ENCODE peak calls at places on chromosomes 1 and 21, in nine cellular contexts. W is H1; I is stimulated activated CD4-positive, alpha-beta T cell treated with anti-CD3 and anti-CD28 coated beads, TNF-alpha, amount 100 ng/mL, for 4 hours; Y is effector memory CD8-positive, alpha-beta T cell; A is amniotic stem cell; V is NCI-H2081; S is activated CD4-positive, alpha-beta T cell treated with anti-CD3 and anti-CD28 coated beads for 24 hours; J is endothelial cell of umbilical vein; M is MM.1S. T is an unnamed sample.

GRCh38 chr1:179034720-179035119 is 9.0 kb downstream of the FAM20B start:
- DNase-seq in S (no peak), M (peak; percentile 34), A (peak; percentile 39), Y (no peak), I (no peak), V (no peak), W (no peak), J (peak; percentile 29), T (no peak)

GRCh38 chr1:94926365-94926914 is 470 bp downstream of the CNN3 start:
- DNase-seq in Y (peak; percentile 1), V (peak; percentile 58), W (no peak), M (no peak), J (peak; percentile 73), I (peak; percentile 1), A (no peak), S (no peak), T (no peak)

GRCh38 chr21:46193829-46194373 is 9.6 kb upstream of the SPATC1L start:
- DNase-seq in W (no peak), I (no peak), V (no peak), M (no peak), J (no peak), S (no peak), A (no peak), Y (no peak), T (no peak)

GRCh38 chr1:46555081-46555432 is 3.6 kb upstream of the KNCN start:
- DNase-seq in I (no peak), S (no peak), V (no peak), W (no peak), Y (no peak), J (no peak), M (no peak), A (no peak), T (no peak)

GRCh38 chr1:202251424-202252256 is 58.0 kb downstream of the LGR6 start:
- DNase-seq in I (no peak), Y (no peak), J (no peak), A (no peak), V (no peak), W (no peak), M (no peak), S (no peak), T (no peak)

GRCh38 chr1:19640363-19641316 is 3.5 kb upstream of the NBL1 start:
- DNase-seq in A (no peak), I (no peak), S (no peak), Y (no peak), V (peak; percentile 37), W (no peak), J (peak; percentile 49), M (no peak), T (no peak)

GRCh38 chr1:93681095-93681548 is 515 bp downstream of the BCAR3 start:
- DNase-seq in I (no peak), V (no peak), A (no peak), W (no peak), Y (no peak), S (no peak), J (no peak), M (no peak), T (no peak)

GRCh38 chr1:184145083-184145482 is 93.6 kb downstream of the TSEN15 start:
- DNase-seq in W (no peak), I (no peak), V (no peak), A (no peak), S (no peak), Y (no peak), J (no peak), M (no peak), T (no peak)

GRCh38 chr1:6915999-6916565 is 130.8 kb downstream of the CAMTA1 start:
- DNase-seq in I (no peak), V (no peak), J (no peak), S (no peak), W (no peak), Y (no peak), A (no peak), M (no peak), T (no peak)

GRCh38 chr21:25809013-25809412 is 74.2 kb downstream of the GABPA start:
- DNase-seq in I (no peak), W (no peak), M (no peak), S (no peak), Y (no peak), J (no peak), A (peak; percentile 5), V (no peak), T (no peak)